ENCODE peak calls at places on chromosomes 11 and 22, in six cellular contexts. R is stomach; I is GM23248; Y is naive thymus-derived CD4-positive, alpha-beta T cell; F is suprapubic skin; J is thoracic aorta. C is an unnamed sample. For H3K4me1, the result is how much of the 10 kb centered on the place peaks cover.

GRCh38 chr11:132111341-132111740 is 740.9 kb downstream of the NTM start:
- DNase-seq in R (no peak), I (peak), Y (no peak), F (no peak), J (no peak), C (no peak)

GRCh38 chr11:119739975-119740374 is 11.0 kb upstream of the NECTIN1 start:
- DNase-seq in R (peak), I (no peak), Y (no peak), F (no peak), J (no peak), C (no peak)

GRCh38 chr11:101019870-101020269 is 109.7 kb downstream of the PGR start:
- DNase-seq in R (no peak), I (no peak), Y (no peak), F (no peak), J (no peak), C (no peak)

GRCh38 chr22:49961601-49962011 is 1.0 kb downstream of the PIM3 start:
- DNase-seq in R (no peak), I (no peak), Y (no peak), F (peak), J (no peak), C (no peak)

GRCh38 chr11:130817608-130817944 is 98.7 kb downstream of the SNX19 start:
- DNase-seq in R (no peak), I (peak), Y (no peak), F (no peak), J (no peak), C (no peak)

GRCh38 chr11:130189492-130190210 is 30.1 kb downstream of the ST14 start:
- DNase-seq in R (no peak), I (no peak), Y (no peak), F (no peak), J (no peak), C (no peak)

GRCh38 chr22:50459443-50460140 is 15.2 kb downstream of the SBF1 start:
- DNase-seq in R (no peak), I (no peak), Y (no peak), F (no peak), J (no peak), C (no peak)

GRCh38 chr11:45158210-45158644 is 11.8 kb downstream of the PRDM11 start:
- DNase-seq in R (no peak), I (no peak), Y (no peak), F (no peak), J (no peak), C (no peak)

GRCh38 chr11:7576671-7577225 is 62.9 kb downstream of the PPFIBP2 start:
- DNase-seq in R (no peak), I (peak), Y (no peak), F (no peak), J (no peak), C (no peak)

GRCh38 chr11:7575841-7576451 is 62.1 kb downstream of the PPFIBP2 start:
- DNase-seq in R (peak), I (peak), Y (no peak), F (no peak), J (no peak), C (peak)

GRCh38 chr11:7573558-7574296 is 59.9 kb downstream of the PPFIBP2 start:
- DNase-seq in R (peak), I (no peak), Y (no peak), F (no peak), J (no peak), C (no peak)

GRCh38 chr11:7573193-7573557 is 59.4 kb downstream of the PPFIBP2 start:
- DNase-seq in R (no peak), I (peak), Y (no peak), F (no peak), J (no peak), C (no peak)

DNA sequence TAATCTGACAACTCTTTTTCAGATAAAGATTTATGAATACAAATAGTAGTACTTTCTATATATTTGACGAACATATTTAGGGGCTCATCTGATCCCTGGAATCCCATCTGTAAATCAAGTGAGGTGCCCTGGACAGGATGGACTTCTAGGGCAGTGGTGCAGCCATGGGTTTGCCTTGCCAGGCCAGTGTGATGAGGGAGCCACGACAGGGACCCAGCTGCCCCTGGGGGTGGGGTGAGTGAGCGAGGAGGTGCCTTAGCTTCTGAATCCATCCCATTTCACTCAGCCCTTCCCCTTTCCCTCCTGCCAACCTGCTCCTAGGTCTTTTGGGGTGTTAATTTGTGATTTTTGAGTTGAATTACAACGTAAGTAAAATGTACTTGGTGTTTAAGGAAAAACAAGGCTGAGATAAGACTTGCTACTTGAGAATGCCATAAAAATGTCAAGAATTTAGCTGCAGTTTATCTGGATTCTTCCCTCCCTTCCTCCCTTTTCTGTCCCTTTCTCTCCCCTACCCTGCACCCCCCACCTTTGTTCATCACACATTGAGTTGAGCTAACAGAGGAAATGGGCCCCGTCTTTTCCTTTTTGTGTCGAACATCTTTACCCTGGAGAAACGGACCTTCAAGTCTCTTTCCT is 60.8 kb downstream of the PPFIBP2 start:
- DNase-seq in R (no peak), I (no peak), Y (no peak), F (no peak), J (no peak), C (no peak)
- H3K4me1 ChIP-seq in R (half or more), I (half or more), Y (under half), F (half or more), J (under half), C (half or more)

GRCh38 chr22:21943571-21944448 is 8.8 kb downstream of the PPM1F start:
- DNase-seq in R (no peak), I (no peak), Y (no peak), F (no peak), J (no peak), C (no peak)

GRCh38 chr22:21940521-21940920 is 12.1 kb downstream of the PPM1F start:
- DNase-seq in R (no peak), I (no peak), Y (no peak), F (no peak), J (no peak), C (no peak)

GRCh38 chr22:21942407-21942895 is 10.2 kb downstream of the PPM1F start:
- DNase-seq in R (peak), I (peak), Y (no peak), F (peak), J (no peak), C (peak)

GRCh38 chr22:21942939-21943338 is 9.7 kb downstream of the PPM1F start:
- DNase-seq in R (no peak), I (no peak), Y (no peak), F (no peak), J (no peak), C (no peak)

GRCh38 chr22:21941921-21942320 is 10.7 kb downstream of the PPM1F start:
- DNase-seq in R (no peak), I (no peak), Y (no peak), F (no peak), J (no peak), C (no peak)
- H3K27ac ChIP-seq in R (peak), I (peak), Y (no peak), F (peak), J (peak), C (peak)

GRCh38 chr11:64916040-64916847 is 765 bp downstream of the ATG2A start:
- DNase-seq in R (peak), I (peak), Y (no peak), F (no peak), J (no peak), C (peak)

GRCh38 chr11:64919627-64920026 is 2.6 kb upstream of the ATG2A start:
- DNase-seq in R (no peak), I (no peak), Y (no peak), F (no peak), J (no peak), C (no peak)

GRCh38 chr11:64916848-64917662 is at the start of gene ATG2A:
- DNase-seq in R (peak), I (peak), Y (peak), F (peak), J (peak), C (peak)

GRCh38 chr11:64917663-64917995 is 620 bp upstream of the ATG2A start:
- DNase-seq in R (no peak), I (peak), Y (no peak), F (no peak), J (no peak), C (no peak)

DNA sequence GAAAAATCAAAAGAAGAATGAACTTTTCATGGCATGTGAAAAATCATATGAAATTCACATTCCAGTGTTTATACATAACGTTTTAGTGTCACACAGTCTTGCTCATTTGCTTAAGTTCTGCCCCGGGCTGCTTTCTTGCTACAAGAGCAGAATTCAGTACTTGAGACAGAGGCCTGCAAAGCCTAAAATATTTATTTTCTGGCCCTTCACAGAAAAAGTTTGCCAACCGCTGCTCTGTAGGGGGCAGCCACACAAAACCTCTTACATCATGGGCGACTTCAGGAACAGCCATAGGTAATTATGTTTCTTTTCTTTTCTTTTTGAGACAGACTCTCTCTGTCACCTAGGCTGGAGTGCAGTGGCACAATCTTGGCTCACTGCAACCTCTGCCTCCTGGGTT is 1.0 kb upstream of the ATG2A start:
- DNase-seq in R (no peak), I (peak), Y (no peak), F (no peak), J (no peak), C (peak)
- H3K4me3 ChIP-seq in R (peak), I (peak), Y (peak), F (peak), J (peak), C (peak)

DNA sequence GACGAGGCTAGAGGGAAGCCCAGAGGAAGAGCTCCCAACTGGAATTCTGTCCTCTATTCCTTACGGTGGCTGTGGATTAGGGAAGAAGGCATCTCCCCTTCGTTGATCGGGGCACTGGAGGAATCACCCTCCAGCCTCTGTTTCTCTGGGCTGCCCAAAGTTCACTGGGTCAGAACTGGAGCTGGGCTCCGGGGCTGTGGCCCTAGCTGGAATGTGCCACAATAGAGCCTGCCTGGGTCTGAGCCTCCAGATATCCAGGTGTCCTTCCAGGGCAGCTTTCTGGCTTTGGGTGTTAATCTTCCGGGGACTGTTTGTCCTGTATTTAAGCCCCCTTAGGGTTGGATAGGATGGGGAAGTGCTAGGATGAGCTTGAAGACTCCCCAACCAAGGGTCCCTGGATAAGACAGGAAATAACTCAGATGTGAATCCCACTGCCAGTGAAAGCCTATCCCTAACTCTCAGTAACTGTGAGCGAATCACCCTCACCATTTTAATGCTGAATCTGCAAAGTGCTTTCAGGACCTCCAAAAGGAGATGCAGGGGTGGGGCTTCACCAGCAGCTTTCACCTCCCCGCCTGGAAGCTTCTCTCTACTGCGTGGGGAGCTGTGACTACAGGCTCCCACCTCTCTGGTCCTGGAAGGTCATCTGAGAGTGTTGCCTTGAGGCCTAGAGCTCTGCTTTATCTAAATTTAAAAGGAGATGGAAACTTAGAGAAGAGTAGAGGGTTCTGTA is 9.5 kb downstream of the YPEL4 start:
- DNase-seq in R (no peak), I (no peak), Y (no peak), F (no peak), J (no peak), C (no peak)
- H3K4me1 ChIP-seq in R (under half), I (under half), Y (under half), F (under half), J (under half), C (under half)

GRCh38 chr11:78078218-78079167 is 1.2 kb downstream of the NDUFC2 start:
- DNase-seq in R (no peak), I (peak), Y (no peak), F (no peak), J (no peak), C (no peak)
- H3K27ac ChIP-seq in R (peak), I (peak), Y (peak), F (peak), J (no peak), C (no peak)

GRCh38 chr11:134216816-134217215 is 7.0 kb downstream of the NCAPD3 start:
- DNase-seq in R (no peak), I (no peak), Y (no peak), F (no peak), J (no peak), C (no peak)
- H3K4me3 ChIP-seq in R (no peak), I (no peak), Y (no peak), F (no peak), J (no peak), C (no peak)